ENCODE peak calls at places on chromosomes 11 and 22, in seven cellular contexts. One of them, this sample, is unnamed.

GRCh38 chr22:27133951-27134664 is 476.7 kb downstream of the MIAT start:
- DNase-seq in brain microvascular endothelial cell: peak
- DNase-seq in IMR-90: peak
- DNase-seq in psoas muscle: peak
- DNase-seq in adrenal gland: no peak
- DNase-seq in heart left ventricle: no peak
- DNase-seq in stomach: peak
- DNase-seq in this sample: peak

GRCh38 chr11:27977527-27977926 is 130.4 kb downstream of the KIF18A start:
- DNase-seq in brain microvascular endothelial cell: no peak
- DNase-seq in IMR-90: no peak
- DNase-seq in psoas muscle: no peak
- DNase-seq in adrenal gland: no peak
- DNase-seq in heart left ventricle: no peak
- DNase-seq in stomach: no peak
- DNase-seq in this sample: no peak

GRCh38 chr11:79436911-79437273 is 3.9 kb downstream of the TENM4 start:
- DNase-seq in brain microvascular endothelial cell: no peak
- DNase-seq in IMR-90: no peak
- DNase-seq in psoas muscle: no peak
- DNase-seq in adrenal gland: no peak
- DNase-seq in heart left ventricle: no peak
- DNase-seq in stomach: no peak
- DNase-seq in this sample: no peak

GRCh38 chr11:95243658-95244057 is 12.7 kb upstream of the SESN3 start:
- DNase-seq in brain microvascular endothelial cell: no peak
- DNase-seq in IMR-90: no peak
- DNase-seq in psoas muscle: no peak
- DNase-seq in adrenal gland: no peak
- DNase-seq in heart left ventricle: no peak
- DNase-seq in stomach: no peak
- DNase-seq in this sample: no peak

GRCh38 chr11:1714908-1715885 is 18.2 kb downstream of the KRTAP5-6 start:
- DNase-seq in brain microvascular endothelial cell: no peak
- DNase-seq in IMR-90: no peak
- DNase-seq in psoas muscle: no peak
- DNase-seq in adrenal gland: no peak
- DNase-seq in heart left ventricle: no peak
- DNase-seq in stomach: no peak
- DNase-seq in this sample: no peak

GRCh38 chr11:133942594-133942993 is 14.2 kb downstream of the IGSF9B start:
- DNase-seq in brain microvascular endothelial cell: no peak
- DNase-seq in IMR-90: no peak
- DNase-seq in psoas muscle: no peak
- DNase-seq in adrenal gland: no peak
- DNase-seq in heart left ventricle: peak
- DNase-seq in stomach: no peak
- DNase-seq in this sample: no peak

GRCh38 chr11:130162733-130163132 is 3.2 kb downstream of the ST14 start:
- DNase-seq in brain microvascular endothelial cell: no peak
- DNase-seq in IMR-90: no peak
- DNase-seq in psoas muscle: no peak
- DNase-seq in adrenal gland: no peak
- DNase-seq in heart left ventricle: no peak
- DNase-seq in stomach: no peak
- DNase-seq in this sample: no peak

GRCh38 chr11:112806876-112807275 is 154.3 kb upstream of the NCAM1 start:
- DNase-seq in brain microvascular endothelial cell: no peak
- DNase-seq in IMR-90: no peak
- DNase-seq in psoas muscle: no peak
- DNase-seq in adrenal gland: no peak
- DNase-seq in heart left ventricle: no peak
- DNase-seq in stomach: no peak
- DNase-seq in this sample: no peak

GRCh38 chr11:63671322-63672155 is at the start of gene ATL3:
- DNase-seq in brain microvascular endothelial cell: peak
- DNase-seq in IMR-90: peak
- DNase-seq in psoas muscle: peak
- DNase-seq in adrenal gland: peak
- DNase-seq in heart left ventricle: peak
- DNase-seq in stomach: peak
- DNase-seq in this sample: peak

GRCh38 chr11:16292167-16292859 is 64.0 kb downstream of the SOX6 start:
- DNase-seq in brain microvascular endothelial cell: no peak
- DNase-seq in IMR-90: no peak
- DNase-seq in psoas muscle: no peak
- DNase-seq in adrenal gland: no peak
- DNase-seq in heart left ventricle: no peak
- DNase-seq in stomach: no peak
- DNase-seq in this sample: no peak

GRCh38 chr11:66157182-66157864 is 87.3 kb downstream of the PACS1 start:
- DNase-seq in brain microvascular endothelial cell: no peak
- DNase-seq in IMR-90: peak
- DNase-seq in psoas muscle: no peak
- DNase-seq in adrenal gland: no peak
- DNase-seq in heart left ventricle: no peak
- DNase-seq in stomach: no peak
- DNase-seq in this sample: no peak

GRCh38 chr11:69383946-69384547 is 90.1 kb downstream of the MYEOV start:
- DNase-seq in brain microvascular endothelial cell: no peak
- DNase-seq in IMR-90: no peak
- DNase-seq in psoas muscle: no peak
- DNase-seq in adrenal gland: no peak
- DNase-seq in heart left ventricle: no peak
- DNase-seq in stomach: no peak
- DNase-seq in this sample: no peak

GRCh38 chr11:124756033-124756752 is 4.1 kb upstream of the VSIG2 start:
- DNase-seq in brain microvascular endothelial cell: no peak
- DNase-seq in IMR-90: no peak
- DNase-seq in psoas muscle: no peak
- DNase-seq in adrenal gland: no peak
- DNase-seq in heart left ventricle: no peak
- DNase-seq in stomach: no peak
- DNase-seq in this sample: no peak

GRCh38 chr11:116525961-116526495 is 246.8 kb downstream of the BUD13 start:
- DNase-seq in brain microvascular endothelial cell: no peak
- DNase-seq in IMR-90: no peak
- DNase-seq in psoas muscle: no peak
- DNase-seq in adrenal gland: no peak
- DNase-seq in heart left ventricle: no peak
- DNase-seq in stomach: peak
- DNase-seq in this sample: no peak

GRCh38 chr11:132047167-132047566 is 676.8 kb downstream of the NTM start:
- DNase-seq in brain microvascular endothelial cell: no peak
- DNase-seq in IMR-90: peak
- DNase-seq in psoas muscle: no peak
- DNase-seq in adrenal gland: no peak
- DNase-seq in heart left ventricle: no peak
- DNase-seq in stomach: no peak
- DNase-seq in this sample: no peak

GRCh38 chr11:72681226-72682153 is 7.3 kb upstream of the PDE2A start:
- DNase-seq in brain microvascular endothelial cell: no peak
- DNase-seq in IMR-90: no peak
- DNase-seq in psoas muscle: no peak
- DNase-seq in adrenal gland: no peak
- DNase-seq in heart left ventricle: no peak
- DNase-seq in stomach: no peak
- DNase-seq in this sample: no peak

GRCh38 chr11:14012836-14013235 is 50.3 kb downstream of the SPON1 start:
- DNase-seq in brain microvascular endothelial cell: no peak
- DNase-seq in IMR-90: peak
- DNase-seq in psoas muscle: no peak
- DNase-seq in adrenal gland: no peak
- DNase-seq in heart left ventricle: no peak
- DNase-seq in stomach: no peak
- DNase-seq in this sample: no peak

GRCh38 chr22:39313258-39314001 is 6.0 kb downstream of the RPL3 start:
- DNase-seq in brain microvascular endothelial cell: no peak
- DNase-seq in IMR-90: no peak
- DNase-seq in psoas muscle: no peak
- DNase-seq in adrenal gland: no peak
- DNase-seq in heart left ventricle: peak
- DNase-seq in stomach: no peak
- DNase-seq in this sample: no peak

GRCh38 chr11:105573091-105573490 is 36.8 kb upstream of the GRIA4 start:
- DNase-seq in brain microvascular endothelial cell: peak
- DNase-seq in IMR-90: peak
- DNase-seq in psoas muscle: no peak
- DNase-seq in adrenal gland: no peak
- DNase-seq in heart left ventricle: no peak
- DNase-seq in stomach: no peak
- DNase-seq in this sample: no peak

GRCh38 chr11:112255075-112255739 is 5.5 kb downstream of the PLET1 start:
- DNase-seq in brain microvascular endothelial cell: peak
- DNase-seq in IMR-90: peak
- DNase-seq in psoas muscle: peak
- DNase-seq in adrenal gland: peak
- DNase-seq in heart left ventricle: no peak
- DNase-seq in stomach: no peak
- DNase-seq in this sample: no peak

GRCh38 chr11:8638300-8638699 is 44.2 kb downstream of the TRIM66 start:
- DNase-seq in brain microvascular endothelial cell: peak
- DNase-seq in IMR-90: peak
- DNase-seq in psoas muscle: no peak
- DNase-seq in adrenal gland: no peak
- DNase-seq in heart left ventricle: no peak
- DNase-seq in stomach: no peak
- DNase-seq in this sample: no peak

DNA sequence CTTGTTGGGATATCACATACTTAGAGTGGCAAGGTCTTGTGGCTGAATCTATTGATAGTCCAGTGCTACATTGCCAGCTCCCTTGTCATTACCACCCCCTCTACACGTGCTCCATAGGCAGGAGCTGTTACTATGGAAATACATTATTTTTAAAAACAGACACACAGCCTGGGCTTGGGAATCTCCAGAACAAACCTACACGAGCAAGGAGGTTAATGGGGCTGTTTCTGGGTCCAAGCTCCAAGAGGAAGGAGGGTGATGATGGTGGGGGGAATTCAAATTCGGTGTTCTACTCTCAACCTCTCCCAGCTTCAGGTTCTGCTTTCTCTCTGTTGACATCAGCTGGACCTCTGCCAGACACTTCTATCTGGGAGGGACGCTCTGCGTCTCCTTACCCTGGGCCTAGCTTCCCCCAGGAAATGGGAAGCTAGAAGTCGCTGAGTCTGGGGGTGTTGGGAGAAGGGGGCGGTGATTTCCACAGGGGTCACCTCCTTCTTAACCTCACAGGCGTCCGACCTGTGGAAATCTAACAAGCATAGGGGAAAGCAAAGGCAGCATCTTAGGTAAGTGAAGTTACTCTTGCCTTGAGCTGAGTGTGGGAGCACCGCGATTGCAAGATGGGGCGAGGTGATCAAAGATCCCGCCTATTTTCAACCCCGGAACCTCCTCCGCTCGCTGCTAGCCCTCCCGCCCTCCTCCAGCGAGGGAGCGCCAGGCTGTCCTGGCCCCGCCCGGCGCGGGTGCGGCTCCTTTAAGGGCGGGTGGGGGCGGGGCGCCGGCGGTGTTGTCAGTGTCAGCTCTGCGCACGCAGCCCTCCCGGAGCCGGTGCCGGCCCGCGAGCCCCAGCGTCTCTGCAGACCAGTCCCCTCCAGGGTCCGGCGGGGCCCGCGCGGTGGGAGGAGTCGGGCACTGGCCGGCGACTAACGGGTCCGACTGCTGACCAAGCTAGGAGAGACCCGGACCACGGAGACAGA is at the start of gene C2CD2L:
- DNase-seq in brain microvascular endothelial cell: peak
- DNase-seq in IMR-90: peak
- DNase-seq in psoas muscle: peak
- DNase-seq in adrenal gland: peak
- DNase-seq in heart left ventricle: peak
- DNase-seq in stomach: peak
- DNase-seq in this sample: peak
- H3K27ac ChIP-seq in brain microvascular endothelial cell: peak
- H3K27ac ChIP-seq in IMR-90: peak
- H3K27ac ChIP-seq in psoas muscle: peak
- H3K27ac ChIP-seq in adrenal gland: peak
- H3K27ac ChIP-seq in heart left ventricle: peak
- H3K27ac ChIP-seq in stomach: peak
- H3K27ac ChIP-seq in this sample: peak

DNA sequence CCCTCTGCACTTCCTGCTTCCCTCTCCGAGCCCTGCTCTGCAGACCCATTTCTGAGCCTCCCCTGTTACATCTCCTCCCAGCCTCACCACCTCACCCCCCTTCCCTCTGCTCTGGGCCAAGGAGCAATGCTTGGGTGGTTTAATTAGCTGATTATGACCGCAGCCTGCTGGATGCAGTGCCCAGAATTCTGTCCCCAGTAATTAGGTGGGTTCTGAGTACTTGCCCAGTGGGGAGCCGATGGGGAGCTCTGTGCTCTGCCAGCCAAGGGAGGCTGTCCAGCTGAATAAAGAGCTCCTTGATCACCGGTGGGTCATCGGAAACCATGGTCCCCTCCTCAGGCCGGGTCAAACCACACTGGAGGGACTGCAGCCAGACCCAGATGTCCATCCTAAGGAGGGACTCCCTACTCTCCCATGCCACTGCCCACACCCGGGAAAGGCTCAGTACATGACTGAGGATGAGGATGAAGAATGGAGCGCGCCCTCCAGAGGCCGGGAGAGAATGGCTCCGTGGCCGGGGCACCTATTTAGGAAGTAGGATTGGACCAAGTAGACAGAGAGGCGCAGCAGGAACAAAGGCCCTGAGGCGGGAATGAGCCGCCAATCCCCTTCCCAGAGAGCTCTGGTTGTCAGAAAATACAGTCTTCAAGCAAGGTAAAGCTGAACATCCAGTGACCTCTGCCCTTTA is 9.1 kb downstream of the ARRB1 start:
- DNase-seq in brain microvascular endothelial cell: no peak
- DNase-seq in IMR-90: no peak
- DNase-seq in psoas muscle: no peak
- DNase-seq in adrenal gland: no peak
- DNase-seq in heart left ventricle: no peak
- DNase-seq in stomach: no peak
- DNase-seq in this sample: no peak
- TF ChIP-seq CTCF in brain microvascular endothelial cell: no peak
- TF ChIP-seq CTCF in IMR-90: no peak
- TF ChIP-seq CTCF in psoas muscle: no peak
- TF ChIP-seq CTCF in adrenal gland: no peak
- TF ChIP-seq CTCF in heart left ventricle: no peak
- TF ChIP-seq CTCF in stomach: no peak
- TF ChIP-seq CTCF in this sample: no peak

DNA sequence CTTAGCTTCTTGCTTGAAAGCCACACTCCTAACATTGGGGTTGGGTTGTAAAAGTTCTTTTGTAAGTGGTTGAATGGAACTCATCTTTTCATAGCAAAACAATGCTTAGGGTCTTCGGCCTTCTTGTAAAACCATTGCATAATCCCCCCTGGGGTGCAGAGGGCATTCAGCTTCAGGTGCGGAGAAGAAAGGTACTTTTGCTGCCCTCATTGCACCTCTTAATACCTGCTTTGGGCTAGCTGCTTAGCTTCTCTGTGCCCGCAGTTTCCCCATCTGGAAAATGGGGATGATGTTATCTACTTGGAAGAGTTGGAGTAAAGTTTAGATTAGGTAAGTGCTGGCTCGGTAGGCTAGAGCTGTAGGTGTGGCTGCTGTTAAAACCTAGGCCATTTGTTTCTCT is 10.1 kb downstream of the TEAD1 start:
- DNase-seq in brain microvascular endothelial cell: no peak
- DNase-seq in IMR-90: no peak
- DNase-seq in psoas muscle: no peak
- DNase-seq in adrenal gland: no peak
- DNase-seq in heart left ventricle: no peak
- DNase-seq in stomach: no peak
- DNase-seq in this sample: no peak
- H3K27ac ChIP-seq in brain microvascular endothelial cell: peak
- H3K27ac ChIP-seq in IMR-90: no peak
- H3K27ac ChIP-seq in psoas muscle: peak
- H3K27ac ChIP-seq in adrenal gland: peak
- H3K27ac ChIP-seq in heart left ventricle: no peak
- H3K27ac ChIP-seq in stomach: peak
- H3K27ac ChIP-seq in this sample: peak

GRCh38 chr11:99343117-99343516 is 322.4 kb downstream of the CNTN5 start:
- DNase-seq in brain microvascular endothelial cell: no peak
- DNase-seq in IMR-90: no peak
- DNase-seq in psoas muscle: no peak
- DNase-seq in adrenal gland: no peak
- DNase-seq in heart left ventricle: no peak
- DNase-seq in stomach: no peak
- DNase-seq in this sample: no peak
- TF ChIP-seq CTCF in brain microvascular endothelial cell: no peak
- TF ChIP-seq CTCF in IMR-90: no peak
- TF ChIP-seq CTCF in psoas muscle: no peak
- TF ChIP-seq CTCF in adrenal gland: no peak
- TF ChIP-seq CTCF in heart left ventricle: no peak
- TF ChIP-seq CTCF in stomach: no peak
- TF ChIP-seq CTCF in this sample: no peak

This sample was measured in RWPE2.